ENCODE peak calls at places on chromosome 18, in eight cellular contexts. L is cardiac muscle cell, R is GM06990, W is lower lobe of right lung, M is epithelial cell of proximal tubule, G is astrocyte of the cerebellum, C is spleen, J is endodermal cell. X is an unnamed sample.

GRCh38 chr18:78912862-78913261 is 66.8 kb upstream of the SALL3 start:
- DNase-seq in L (no peak), R (no peak), W (no peak), M (no peak), G (no peak), C (peak; percentile 52), J (peak; percentile 37), X (no peak)

GRCh38 chr18:71336811-71337210 is 1048.0 kb downstream of the SOCS6 start:
- DNase-seq in L (no peak), R (no peak), W (no peak), M (no peak), G (no peak), C (no peak), J (no peak), X (no peak)

GRCh38 chr18:57353940-57354461 is 1.6 kb downstream of the ST8SIA3 start:
- DNase-seq in L (peak; percentile 90), R (no peak), W (no peak), M (no peak), G (no peak), C (no peak), J (peak; percentile 95), X (no peak)

GRCh38 chr18:23765931-23766330 is 76.7 kb downstream of the LAMA3 start:
- DNase-seq in L (no peak), R (no peak), W (no peak), M (no peak), G (no peak), C (no peak), J (no peak), X (no peak)

GRCh38 chr18:48581941-48582340 is 43.1 kb downstream of the CTIF start:
- DNase-seq in L (no peak), R (no peak), W (no peak), M (no peak), G (no peak), C (no peak), J (no peak), X (no peak)

GRCh38 chr18:44602845-44603244 is 77.8 kb upstream of the SETBP1 start:
- DNase-seq in L (no peak), R (no peak), W (no peak), M (no peak), G (no peak), C (no peak), J (no peak), X (no peak)

GRCh38 chr18:32730620-32731021 is 42.2 kb downstream of the KLHL14 start:
- DNase-seq in L (no peak), R (peak; percentile 32), W (no peak), M (no peak), G (peak; percentile 48), C (no peak), J (no peak), X (peak; percentile 44)

GRCh38 chr18:23591011-23591410 is 4.7 kb upstream of the NPC1 start:
- DNase-seq in L (no peak), R (no peak), W (no peak), M (no peak), G (no peak), C (no peak), J (no peak), X (no peak)

GRCh38 chr18:79644006-79644665 is 35.5 kb upstream of the CTDP1 start:
- DNase-seq in L (peak; percentile 67), R (peak; percentile 69), W (peak; percentile 73), M (no peak), G (peak; percentile 13), C (peak; percentile 91), J (peak; percentile 94), X (peak; percentile 79)

GRCh38 chr18:76948345-76948744 is 126.0 kb downstream of the ZNF236 start:
- DNase-seq in L (no peak), R (no peak), W (no peak), M (no peak), G (no peak), C (no peak), J (no peak), X (no peak)

GRCh38 chr18:31741096-31741735 is 19.5 kb downstream of the SLC25A52 start:
- DNase-seq in L (peak; percentile 33), R (no peak), W (no peak), M (no peak), G (peak; percentile 16), C (no peak), J (peak; percentile 82), X (peak; percentile 59)

GRCh38 chr18:45755936-45756335 is 32.0 kb downstream of the SLC14A1 start:
- DNase-seq in L (no peak), R (no peak), W (no peak), M (peak; percentile 55), G (peak; percentile 91), C (no peak), J (no peak), X (no peak)

GRCh38 chr18:24369420-24369819 is 28.2 kb downstream of the OSBPL1A start:
- DNase-seq in L (no peak), R (no peak), W (no peak), M (no peak), G (peak; percentile 70), C (no peak), J (no peak), X (no peak)

GRCh38 chr18:59779979-59780378 is 82.8 kb upstream of the CCBE1 start:
- DNase-seq in L (no peak), R (no peak), W (no peak), M (peak; percentile 30), G (peak; percentile 63), C (no peak), J (no peak), X (no peak)

GRCh38 chr18:76528477-76529432 is 33.7 kb upstream of the ZNF516 start:
- DNase-seq in L (peak; percentile 64), R (peak; percentile 34), W (no peak), M (no peak), G (no peak), C (peak; percentile 61), J (peak; percentile 64), X (peak; percentile 58)

GRCh38 chr18:3710712-3711269 is 260.8 kb downstream of the TGIF1 start:
- DNase-seq in L (no peak), R (no peak), W (peak; percentile 72), M (peak; percentile 86), G (no peak), C (peak; percentile 81), J (no peak), X (no peak)

GRCh38 chr18:79965119-79965902 is 868 bp downstream of the HSBP1L1 start:
- DNase-seq in L (no peak), R (peak; percentile 46), W (peak; percentile 73), M (peak; percentile 52), G (peak; percentile 32), C (peak; percentile 81), J (peak; percentile 76), X (peak; percentile 57)

GRCh38 chr18:9474103-9474982 is 970 bp upstream of the RALBP1 start:
- DNase-seq in L (peak; percentile 80), R (no peak), W (no peak), M (no peak), G (no peak), C (peak; percentile 75), J (peak; percentile 59), X (no peak)

GRCh38 chr18:10490401-10491289 is 35.2 kb upstream of the NAPG start:
- DNase-seq in L (peak; percentile 39), R (peak; percentile 62), W (no peak), M (no peak), G (no peak), C (peak; percentile 91), J (peak; percentile 93), X (peak; percentile 80)

GRCh38 chr18:11308499-11308898 is 159.1 kb upstream of the PIEZO2 start:
- DNase-seq in L (no peak), R (no peak), W (no peak), M (no peak), G (no peak), C (no peak), J (no peak), X (no peak)

GRCh38 chr18:49691177-49691608 is 122.1 kb downstream of the ACAA2 start:
- DNase-seq in L (no peak), R (no peak), W (no peak), M (peak; percentile 93), G (peak; percentile 64), C (no peak), J (no peak), X (no peak)

GRCh38 chr18:1542230-1542774 is 637.6 kb downstream of the ADCYAP1 start:
- DNase-seq in L (no peak), R (no peak), W (no peak), M (no peak), G (no peak), C (no peak), J (no peak), X (no peak)

GRCh38 chr18:48412339-48412929 is 3.3 kb upstream of the ZBTB7C start:
- DNase-seq in L (peak; percentile 72), R (no peak), W (no peak), M (no peak), G (no peak), C (no peak), J (peak; percentile 84), X (peak; percentile 33)

GRCh38 chr18:49520661-49521145 is 33.7 kb upstream of the C18orf32 start:
- DNase-seq in L (no peak), R (no peak), W (no peak), M (no peak), G (no peak), C (no peak), J (no peak), X (no peak)

GRCh38 chr18:74906189-74906588 is 302.8 kb downstream of the PTGR3 start:
- DNase-seq in L (no peak), R (no peak), W (no peak), M (no peak), G (no peak), C (no peak), J (no peak), X (no peak)

GRCh38 chr18:21740724-21741510 is at the start of gene MIB1:
- DNase-seq in L (peak; percentile 100), R (peak; percentile 94), W (peak; percentile 74), M (no peak), G (peak; percentile 94), C (no peak), J (peak; percentile 99), X (no peak)
- TF ChIP-seq CTCF in L (no peak), R (no peak), W (no peak), M (no peak), G (no peak), C (no peak), J (no peak), X (no peak)

GRCh38 chr18:68837665-68838390 is 39.9 kb downstream of the CCDC102B start:
- DNase-seq in L (no peak), R (no peak), W (no peak), M (no peak), G (no peak), C (no peak), J (no peak), X (no peak)
- H3K4me3 ChIP-seq in L (no peak overlapping the region), R (no peak overlapping the region), W (no peak overlapping the region), M (no peak overlapping the region), G (no peak overlapping the region), C (no peak overlapping the region), J (no peak overlapping the region), X (no peak overlapping the region)

GRCh38 chr18:58541137-58541788 is 87.6 kb downstream of the ALPK2 start:
- DNase-seq in L (no peak), R (no peak), W (no peak), M (no peak), G (no peak), C (no peak), J (peak; percentile 85), X (peak; percentile 92)
- TF ChIP-seq CTCF in L (peak; percentile 15), R (peak; percentile 53), W (no peak), M (peak; percentile 29), G (no peak), C (no peak), J (peak; percentile 68), X (peak; percentile 51)

DNA sequence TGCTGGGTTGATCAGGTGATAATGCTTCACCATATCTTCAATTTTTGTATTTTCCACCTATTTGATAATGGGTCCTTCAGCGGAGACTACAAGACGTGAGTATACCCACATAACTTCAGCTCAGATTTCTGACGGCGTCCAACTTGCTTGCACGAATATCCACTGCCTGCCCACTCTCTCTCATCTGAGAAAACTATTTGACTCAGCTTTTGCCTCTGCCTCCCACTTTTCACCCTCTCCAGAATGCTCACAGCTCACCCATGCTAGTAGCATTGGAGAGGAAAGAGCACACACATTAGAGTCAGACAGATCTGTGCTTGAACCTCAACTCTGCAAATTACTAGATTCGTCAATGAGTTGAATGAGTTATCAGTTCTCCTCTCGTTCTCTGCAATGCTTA is 166.8 kb downstream of the BCL2 start:
- DNase-seq in L (no peak), R (no peak), W (no peak), M (no peak), G (no peak), C (no peak), J (no peak), X (peak; percentile 78)
- H3K4me3 ChIP-seq in L (no peak overlapping the region), R (peak overlapping the region; percentile 6), W (no peak overlapping the region), M (no peak overlapping the region), G (no peak overlapping the region), C (no peak overlapping the region), J (no peak overlapping the region), X (peak overlapping the region; percentile 76)